ENCODE peak calls at places on chromosomes 11 and 22, in six cellular contexts. U is NCI-H345, V is Panc1, Y is ACHN, J is memory B cell, F is neural crest cell. S is an unnamed sample.

GRCh38 chr11:2376751-2377451 is at the start of gene CD81:
- DNase-seq in J (peak; percentile 60), V (no peak), F (peak; percentile 64), Y (peak; percentile 25), U (peak; percentile 9), S (peak; percentile 68)

GRCh38 chr11:96894587-96894986 is 504.8 kb downstream of the JRKL start:
- DNase-seq in V (no peak), J (no peak), Y (no peak), U (no peak), F (no peak), S (no peak)

GRCh38 chr11:1163911-1164735 is 6.4 kb downstream of the MUC5AC start:
- DNase-seq in F (no peak), V (no peak), Y (no peak), U (no peak), J (no peak), S (no peak)

GRCh38 chr22:49086181-49086580 is 741.5 kb downstream of the BRD1 start:
- DNase-seq in F (no peak), J (no peak), U (peak; percentile 75), Y (no peak), V (no peak), S (no peak)

GRCh38 chr22:48717883-48718817 is 1109.5 kb downstream of the BRD1 start:
- DNase-seq in Y (no peak), F (no peak), J (no peak), U (no peak), V (no peak), S (no peak)

GRCh38 chr11:123374622-123374968 is 55.5 kb upstream of the GRAMD1B start:
- DNase-seq in F (no peak), J (no peak), Y (no peak), U (no peak), V (no peak), S (no peak)

GRCh38 chr22:19819209-19819910 is 35.3 kb downstream of the GNB1L start:
- DNase-seq in V (no peak), J (no peak), F (no peak), U (no peak), Y (no peak), S (no peak)

GRCh38 chr22:47165998-47166397 is 403.5 kb downstream of the TBC1D22A start:
- DNase-seq in V (no peak), Y (no peak), F (no peak), U (peak; percentile 35), J (no peak), S (no peak)

GRCh38 chr11:88117281-88117858 is 57.9 kb downstream of the RAB38 start:
- DNase-seq in F (no peak), J (no peak), Y (no peak), V (no peak), U (no peak), S (no peak)

GRCh38 chr11:128468106-128468505 is 119.3 kb downstream of the ETS1 start:
- DNase-seq in Y (no peak), F (no peak), J (no peak), U (no peak), V (no peak), S (no peak)

GRCh38 chr22:43537019-43537585 is 125.3 kb downstream of the MPPED1 start:
- DNase-seq in V (no peak), J (no peak), U (no peak), F (no peak), Y (no peak), S (no peak)

GRCh38 chr11:60899021-60899936 is 7.1 kb downstream of the PRPF19 start:
- DNase-seq in F (peak; percentile 59), Y (peak; percentile 67), J (peak; percentile 39), U (peak; percentile 46), V (peak; percentile 64), S (peak; percentile 62)

GRCh38 chr22:50252081-50253045 is 1.3 kb upstream of the HDAC10 start:
- DNase-seq in V (no peak), U (peak; percentile 35), J (peak; percentile 67), F (peak; percentile 52), Y (peak; percentile 65), S (peak; percentile 76)

GRCh38 chr11:107819361-107820014 is 39.1 kb downstream of the SLC35F2 start:
- DNase-seq in Y (no peak), V (no peak), F (no peak), U (no peak), J (no peak), S (no peak)

GRCh38 chr11:64676253-64676615 is 46.8 kb downstream of the NRXN2 start:
- DNase-seq in V (no peak), U (no peak), F (no peak), J (no peak), Y (no peak), S (no peak)

GRCh38 chr11:6320411-6321207 is at the start of gene CAVIN3:
- DNase-seq in F (peak; percentile 64), Y (no peak), J (no peak), U (no peak), V (no peak), S (peak; percentile 56)

GRCh38 chr11:30206249-30206996 is 24.4 kb upstream of the FSHB start:
- DNase-seq in U (no peak), J (no peak), V (no peak), Y (no peak), F (no peak), S (no peak)

GRCh38 chr11:88016392-88017020 is 158.7 kb downstream of the RAB38 start:
- DNase-seq in U (peak; percentile 72), V (peak; percentile 82), Y (peak; percentile 85), F (peak; percentile 51), J (peak; percentile 40), S (peak; percentile 64)

GRCh38 chr11:10856689-10857603 is 907 bp downstream of the ZBED5 start:
- DNase-seq in Y (peak; percentile 36), J (peak; percentile 1), U (peak; percentile 53), F (peak; percentile 43), V (no peak), S (peak; percentile 50)

GRCh38 chr11:33160147-33160546 is 1.1 kb downstream of the CSTF3 start:
- DNase-seq in F (no peak), Y (peak; percentile 25), U (no peak), J (no peak), V (no peak), S (no peak)

GRCh38 chr11:118634435-118635236 is 27.2 kb downstream of the PHLDB1 start:
- DNase-seq in F (no peak), Y (no peak), J (no peak), U (no peak), V (no peak), S (peak; percentile 46)

GRCh38 chr11:73598719-73599379 is 937 bp upstream of the FAM168A start:
- DNase-seq in J (no peak), Y (no peak), V (peak; percentile 2), F (no peak), U (no peak), S (no peak)

GRCh38 chr11:64204464-64204989 is 2.0 kb upstream of the FERMT3 start:
- DNase-seq in F (peak; percentile 49), V (no peak), Y (peak; percentile 88), U (peak; percentile 69), J (peak; percentile 75), S (peak; percentile 64)

GRCh38 chr11:86761978-86762377 is 38.4 kb upstream of the PRSS23 start:
- DNase-seq in J (no peak), U (no peak), Y (no peak), F (no peak), V (no peak), S (no peak)

GRCh38 chr11:7585816-7586215 is 72.0 kb downstream of the PPFIBP2 start:
- DNase-seq in V (no peak), J (no peak), U (no peak), F (no peak), Y (no peak), S (no peak)

GRCh38 chr11:1820463-1821325 is 14.1 kb upstream of the SYT8 start:
- DNase-seq in U (no peak), J (no peak), Y (no peak), F (no peak), V (no peak), S (no peak)

GRCh38 chr22:30876925-30877553 is 91.5 kb downstream of the MORC2 start:
- DNase-seq in V (no peak), J (no peak), Y (no peak), F (no peak), U (peak; percentile 46), S (no peak)

GRCh38 chr11:85903406-85903805 is 48.2 kb downstream of the CCDC83 start:
- DNase-seq in F (no peak), U (no peak), Y (no peak), V (no peak), J (no peak), S (no peak)

GRCh38 chr11:17774232-17775034 is 39.9 kb downstream of the KCNC1 start:
- DNase-seq in V (no peak), J (no peak), Y (no peak), F (no peak), U (no peak), S (no peak)

GRCh38 chr11:1384206-1384965 is 5.3 kb upstream of the BRSK2 start:
- DNase-seq in V (no peak), J (no peak), U (no peak), F (no peak), Y (no peak), S (no peak)

GRCh38 chr11:102784380-102784779 is 4.0 kb upstream of the MMP10 start:
- DNase-seq in Y (no peak), U (no peak), F (no peak), J (no peak), V (no peak), S (no peak)

GRCh38 chr22:50269573-50270301 is 443 bp downstream of the MAPK11 start:
- DNase-seq in J (no peak), U (peak; percentile 19), Y (peak; percentile 65), V (no peak), F (no peak), S (no peak)

GRCh38 chr11:122617926-122618325 is 37.6 kb upstream of the UBASH3B start:
- DNase-seq in J (no peak), F (no peak), Y (peak; percentile 41), U (no peak), V (no peak), S (no peak)